ENCODE peak calls at places on chromosomes 13 and 19, in five cellular contexts. B is stimulated activated CD8-positive, alpha-beta memory T cell treated with anti-CD3 and anti-CD28 coated beads, Interleukin-12 subunit alpha, Interleukin-12 subunit beta, amount 100 ng/mL, for 1 hour; K is stimulated activated CD4-positive, alpha-beta T cell treated with anti-CD3 and anti-CD28 coated beads, TNF-alpha, amount 100 ng/mL, for 24 hours; Y is activated naive CD8-positive, alpha-beta T cell treated with anti-CD3 and anti-CD28 coated beads, Interleukin-2, amount 50 U/mL, for 24 hours; H is naive B cell. F is an unnamed sample.

GRCh38 chr19:58585442-58586130 is 12.5 kb upstream of the MZF1 start:
- DNase-seq in B (no peak), K (no peak), Y (no peak), H (no peak), F (peak; percentile 14)

GRCh38 chr19:16623576-16623975 is 4.4 kb downstream of the MED26 start:
- DNase-seq in B (no peak), K (no peak), Y (no peak), H (no peak), F (no peak)

GRCh38 chr13:113920173-113920572 is 53.7 kb downstream of the C13orf46 start:
- DNase-seq in B (no peak), K (no peak), Y (no peak), H (no peak), F (no peak)

GRCh38 chr19:48596237-48596636 is 10.3 kb upstream of the SPACA4 start:
- DNase-seq in B (no peak), K (no peak), Y (no peak), H (no peak), F (no peak)

GRCh38 chr19:38068851-38069250 is 155.2 kb downstream of the DPF1 start:
- DNase-seq in B (no peak), K (no peak), Y (no peak), H (no peak), F (no peak)

GRCh38 chr19:30224689-30225606 is 147.2 kb upstream of the ZNF536 start:
- DNase-seq in B (no peak), K (no peak), Y (peak; percentile 10), H (no peak), F (peak; percentile 63)

GRCh38 chr13:37136187-37136586 is 30.7 kb upstream of the CSNK1A1L start:
- DNase-seq in B (no peak), K (no peak), Y (no peak), H (no peak), F (no peak)

GRCh38 chr19:43763473-43763939 is 8.7 kb upstream of the SMG9 start:
- DNase-seq in B (no peak), K (no peak), Y (peak; percentile 53), H (no peak), F (no peak)

GRCh38 chr13:67520886-67521285 is 290.8 kb upstream of the PCDH9 start:
- DNase-seq in B (no peak), K (no peak), Y (no peak), H (no peak), F (no peak)

GRCh38 chr19:42295831-42296525 is 6.0 kb upstream of the PRR19 start:
- DNase-seq in B (peak; percentile 84), K (peak; percentile 91), Y (peak; percentile 95), H (peak; percentile 87), F (peak; percentile 98)

F was measured in endodermal cell.